ENCODE peak calls at places on chromosomes 5 and 9, in six cellular contexts. E is Right ventricle myocardium inferior, C is tibial artery, S is GM04504, U is endothelial cell of umbilical vein, B is brain microvascular endothelial cell. Z is an unnamed sample.

GRCh38 chr9:96495341-96495740 is 45.4 kb downstream of the HABP4 start:
- DNase-seq in E (no peak), C (peak; percentile 63), S (peak; percentile 79), U (no peak), B (peak; percentile 53), Z (no peak)

GRCh38 chr5:125550237-125550636 is 803.8 kb upstream of the ZNF608 start:
- DNase-seq in E (no peak), C (no peak), S (no peak), U (peak; percentile 97), B (peak; percentile 78), Z (no peak)

GRCh38 chr5:163916376-163916775 is 411.0 kb downstream of the MAT2B start:
- DNase-seq in E (no peak), C (no peak), S (no peak), U (peak; percentile 22), B (no peak), Z (peak; percentile 93)

GRCh38 chr5:68178579-68178978 is 37.0 kb upstream of the PIK3R1 start:
- DNase-seq in E (no peak), C (no peak), S (no peak), U (no peak), B (peak; percentile 64), Z (no peak)

GRCh38 chr9:133449760-133450159 is 10.0 kb upstream of the CACFD1 start:
- DNase-seq in E (no peak), C (no peak), S (no peak), U (no peak), B (no peak), Z (no peak)

GRCh38 chr9:33161589-33162132 is 5.5 kb downstream of the B4GALT1 start:
- DNase-seq in E (no peak), C (no peak), S (no peak), U (no peak), B (no peak), Z (no peak)

GRCh38 chr5:74334034-74334433 is 306.5 kb downstream of the ENC1 start:
- DNase-seq in E (no peak), C (no peak), S (no peak), U (peak; percentile 65), B (no peak), Z (no peak)

GRCh38 chr9:69173891-69174644 is at the start of gene TJP2:
- DNase-seq in E (peak; percentile 92), C (peak; percentile 86), S (no peak), U (peak; percentile 64), B (peak; percentile 40), Z (peak; percentile 62)

GRCh38 chr5:33332804-33333203 is 108.0 kb upstream of the TARS1 start:
- DNase-seq in E (no peak), C (no peak), S (no peak), U (no peak), B (no peak), Z (no peak)

GRCh38 chr9:83444110-83444509 is 94.1 kb downstream of the FRMD3 start:
- DNase-seq in E (no peak), C (peak; percentile 76), S (no peak), U (no peak), B (no peak), Z (no peak)

GRCh38 chr5:125657936-125658335 is 765.3 kb upstream of the GRAMD2B start:
- DNase-seq in E (no peak), C (no peak), S (no peak), U (no peak), B (no peak), Z (no peak)

GRCh38 chr9:35911690-35912089 is 2.4 kb downstream of the SPAAR start:
- DNase-seq in E (no peak), C (no peak), S (no peak), U (no peak), B (no peak), Z (no peak)

GRCh38 chr9:136201609-136202448 is 3.1 kb downstream of the LHX3 start:
- DNase-seq in E (peak; percentile 40), C (no peak), S (no peak), U (no peak), B (no peak), Z (no peak)

GRCh38 chr9:33290994-33291397 is 680 bp downstream of the NFX1 start:
- DNase-seq in E (no peak), C (no peak), S (no peak), U (peak; percentile 83), B (peak; percentile 96), Z (no peak)

GRCh38 chr5:173896631-173897030 is 8.5 kb downstream of the CPEB4 start:
- DNase-seq in E (no peak), C (no peak), S (no peak), U (no peak), B (no peak), Z (no peak)